ENCODE peak calls at places on chromosomes 16 and 17, in eight cellular contexts. One of them, this sample, is unnamed.

GRCh38 chr17:78341559-78342437 is 18.1 kb downstream of the SOCS3 start:
- DNase-seq in tibial nerve: no peak
- DNase-seq in H9: peak; percentile 72
- DNase-seq in heart left ventricle: peak; percentile 88
- DNase-seq in body of pancreas: peak; percentile 85
- DNase-seq in HepG2: no peak
- DNase-seq in neural progenitor cell: peak; percentile 90
- DNase-seq in esophagus squamous epithelium: no peak
- DNase-seq in this sample: no peak

GRCh38 chr16:86824751-86825310 is 246.5 kb downstream of the FOXL1 start:
- DNase-seq in heart left ventricle: no peak
- DNase-seq in body of pancreas: no peak
- DNase-seq in tibial nerve: no peak
- DNase-seq in HepG2: no peak
- DNase-seq in esophagus squamous epithelium: no peak
- DNase-seq in neural progenitor cell: no peak
- DNase-seq in H9: peak; percentile 60
- DNase-seq in this sample: no peak

GRCh38 chr16:12999368-12999767 is 98.0 kb downstream of the SHISA9 start:
- DNase-seq in H9: no peak
- DNase-seq in esophagus squamous epithelium: no peak
- DNase-seq in HepG2: no peak
- DNase-seq in tibial nerve: no peak
- DNase-seq in body of pancreas: no peak
- DNase-seq in neural progenitor cell: no peak
- DNase-seq in heart left ventricle: no peak
- DNase-seq in this sample: no peak

GRCh38 chr16:47604306-47604705 is 143.2 kb downstream of the PHKB start:
- DNase-seq in neural progenitor cell: no peak
- DNase-seq in heart left ventricle: no peak
- DNase-seq in H9: no peak
- DNase-seq in tibial nerve: no peak
- DNase-seq in esophagus squamous epithelium: no peak
- DNase-seq in body of pancreas: no peak
- DNase-seq in HepG2: no peak
- DNase-seq in this sample: no peak

GRCh38 chr16:57299719-57300386 is 15.4 kb upstream of the PLLP start:
- DNase-seq in neural progenitor cell: peak; percentile 94
- DNase-seq in H9: peak; percentile 93
- DNase-seq in esophagus squamous epithelium: peak; percentile 29
- DNase-seq in body of pancreas: peak; percentile 89
- DNase-seq in HepG2: peak; percentile 97
- DNase-seq in heart left ventricle: peak; percentile 90
- DNase-seq in tibial nerve: peak; percentile 93
- DNase-seq in this sample: peak; percentile 79

GRCh38 chr16:5036228-5037156 is 2.8 kb upstream of the NAGPA start:
- DNase-seq in H9: peak; percentile 81
- DNase-seq in heart left ventricle: no peak
- DNase-seq in HepG2: peak; percentile 74
- DNase-seq in body of pancreas: peak; percentile 24
- DNase-seq in tibial nerve: no peak
- DNase-seq in neural progenitor cell: no peak
- DNase-seq in esophagus squamous epithelium: no peak
- DNase-seq in this sample: no peak

GRCh38 chr16:84032458-84033178 is 10.0 kb downstream of the SLC38A8 start:
- DNase-seq in tibial nerve: no peak
- DNase-seq in neural progenitor cell: peak; percentile 89
- DNase-seq in heart left ventricle: no peak
- DNase-seq in H9: no peak
- DNase-seq in body of pancreas: no peak
- DNase-seq in esophagus squamous epithelium: no peak
- DNase-seq in HepG2: no peak
- DNase-seq in this sample: no peak

GRCh38 chr17:38325221-38325851 is 18.4 kb downstream of the GPR179 start:
- DNase-seq in neural progenitor cell: peak; percentile 50
- DNase-seq in tibial nerve: no peak
- DNase-seq in H9: peak; percentile 45
- DNase-seq in esophagus squamous epithelium: no peak
- DNase-seq in body of pancreas: no peak
- DNase-seq in heart left ventricle: no peak
- DNase-seq in HepG2: no peak
- DNase-seq in this sample: no peak

GRCh38 chr16:67666032-67666537 is 465 bp downstream of the ENKD1 start:
- DNase-seq in HepG2: peak; percentile 54
- DNase-seq in body of pancreas: peak; percentile 70
- DNase-seq in tibial nerve: no peak
- DNase-seq in neural progenitor cell: peak; percentile 79
- DNase-seq in esophagus squamous epithelium: no peak
- DNase-seq in H9: peak; percentile 59
- DNase-seq in heart left ventricle: no peak
- DNase-seq in this sample: no peak

GRCh38 chr17:46011711-46012505 is 12.9 kb downstream of the STH start:
- DNase-seq in H9: peak; percentile 71
- DNase-seq in esophagus squamous epithelium: no peak
- DNase-seq in body of pancreas: no peak
- DNase-seq in heart left ventricle: no peak
- DNase-seq in HepG2: no peak
- DNase-seq in tibial nerve: no peak
- DNase-seq in neural progenitor cell: no peak
- DNase-seq in this sample: no peak

GRCh38 chr16:81642943-81643342 is 136.1 kb upstream of the PLCG2 start:
- DNase-seq in neural progenitor cell: no peak
- DNase-seq in heart left ventricle: no peak
- DNase-seq in body of pancreas: no peak
- DNase-seq in HepG2: no peak
- DNase-seq in tibial nerve: no peak
- DNase-seq in H9: no peak
- DNase-seq in esophagus squamous epithelium: no peak
- DNase-seq in this sample: no peak

GRCh38 chr16:51881731-51882130 is 665.2 kb downstream of the TOX3 start:
- DNase-seq in esophagus squamous epithelium: no peak
- DNase-seq in neural progenitor cell: no peak
- DNase-seq in heart left ventricle: no peak
- DNase-seq in H9: no peak
- DNase-seq in body of pancreas: no peak
- DNase-seq in tibial nerve: no peak
- DNase-seq in HepG2: no peak
- DNase-seq in this sample: no peak

GRCh38 chr17:2090210-2090641 is 35.3 kb downstream of the HIC1 start:
- DNase-seq in HepG2: no peak
- DNase-seq in esophagus squamous epithelium: no peak
- DNase-seq in neural progenitor cell: no peak
- DNase-seq in H9: no peak
- DNase-seq in body of pancreas: no peak
- DNase-seq in heart left ventricle: no peak
- DNase-seq in tibial nerve: no peak
- DNase-seq in this sample: no peak

GRCh38 chr17:2092253-2092652 is 37.4 kb downstream of the HIC1 start:
- DNase-seq in esophagus squamous epithelium: no peak
- DNase-seq in HepG2: no peak
- DNase-seq in body of pancreas: no peak
- DNase-seq in heart left ventricle: no peak
- DNase-seq in H9: peak; percentile 59
- DNase-seq in neural progenitor cell: no peak
- DNase-seq in tibial nerve: no peak
- DNase-seq in this sample: no peak

GRCh38 chr17:2089021-2089422 is 34.1 kb downstream of the HIC1 start:
- DNase-seq in H9: no peak
- DNase-seq in esophagus squamous epithelium: no peak
- DNase-seq in HepG2: no peak
- DNase-seq in body of pancreas: no peak
- DNase-seq in heart left ventricle: no peak
- DNase-seq in tibial nerve: no peak
- DNase-seq in neural progenitor cell: no peak
- DNase-seq in this sample: no peak

GRCh38 chr17:2093349-2093748 is 38.4 kb downstream of the HIC1 start:
- DNase-seq in HepG2: no peak
- DNase-seq in H9: no peak
- DNase-seq in heart left ventricle: no peak
- DNase-seq in body of pancreas: peak; percentile 57
- DNase-seq in esophagus squamous epithelium: no peak
- DNase-seq in tibial nerve: no peak
- DNase-seq in neural progenitor cell: no peak
- DNase-seq in this sample: no peak

DNA sequence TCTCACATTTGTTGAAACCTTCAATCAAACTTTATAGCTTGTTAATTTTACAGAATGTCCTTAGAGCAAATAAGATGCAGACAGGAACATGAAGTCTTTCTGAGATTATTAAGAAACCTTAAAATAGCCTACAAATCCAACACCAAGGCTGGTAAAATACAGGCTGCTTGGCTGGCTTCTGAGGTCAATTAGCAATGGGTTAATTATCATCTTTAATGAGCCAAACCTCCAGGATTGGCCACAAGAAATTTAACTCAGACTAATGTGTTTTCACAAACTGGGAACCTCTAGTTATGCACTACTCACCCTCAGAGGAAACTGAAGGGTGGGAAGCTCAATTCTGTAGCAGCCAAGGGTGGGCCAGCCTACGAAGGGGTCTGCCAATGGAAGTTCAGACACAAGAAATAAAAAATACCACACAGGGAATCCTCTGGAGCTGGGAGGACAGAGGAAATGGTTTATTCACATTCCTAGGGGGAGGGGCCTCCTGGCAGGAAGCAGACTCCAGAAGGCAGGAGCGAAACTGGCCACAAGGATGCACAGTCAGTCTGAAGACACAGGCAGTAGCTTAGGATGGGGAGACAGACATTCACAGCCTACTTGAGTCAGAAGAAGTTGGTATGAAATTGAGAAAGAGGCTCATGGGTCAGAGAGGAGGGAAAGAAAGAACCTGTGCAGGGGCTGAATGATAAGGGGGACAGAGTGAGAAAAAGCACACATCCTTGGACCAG is 36.1 kb downstream of the HIC1 start:
- DNase-seq in heart left ventricle: peak; percentile 81
- DNase-seq in body of pancreas: no peak
- DNase-seq in H9: peak; percentile 81
- DNase-seq in neural progenitor cell: peak; percentile 74
- DNase-seq in HepG2: no peak
- DNase-seq in tibial nerve: peak; percentile 75
- DNase-seq in esophagus squamous epithelium: no peak
- DNase-seq in this sample: no peak
- TF ChIP-seq CTCF in heart left ventricle: peak; percentile 30
- TF ChIP-seq CTCF in body of pancreas: no peak
- TF ChIP-seq CTCF in H9: peak; percentile 39
- TF ChIP-seq CTCF in neural progenitor cell: peak; percentile 23
- TF ChIP-seq CTCF in HepG2: no peak
- TF ChIP-seq CTCF in tibial nerve: peak; percentile 46
- TF ChIP-seq CTCF in esophagus squamous epithelium: peak; percentile 32
- TF ChIP-seq CTCF in this sample: no peak

DNA sequence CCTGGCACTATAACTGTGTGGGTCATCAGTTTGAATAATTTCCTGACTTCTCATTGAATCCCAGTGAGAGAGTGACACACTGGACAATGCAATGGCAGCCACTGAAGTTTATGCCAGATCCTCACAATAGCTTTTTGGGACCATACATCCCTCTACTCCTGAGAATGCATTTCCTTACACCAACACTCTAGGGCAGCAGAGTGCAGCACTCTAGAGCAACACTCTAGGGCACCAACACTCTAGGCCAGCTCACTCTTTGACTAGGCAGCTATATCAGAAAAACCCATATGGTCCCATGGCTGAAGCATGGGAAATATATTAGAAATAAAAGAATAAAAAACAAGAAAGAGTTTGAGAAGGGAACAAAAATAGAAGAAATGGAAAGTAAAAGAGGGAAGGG is 309.2 kb downstream of the MAP2K6 start:
- DNase-seq in HepG2: no peak
- DNase-seq in esophagus squamous epithelium: no peak
- DNase-seq in tibial nerve: no peak
- DNase-seq in H9: no peak
- DNase-seq in neural progenitor cell: peak; percentile 7
- DNase-seq in heart left ventricle: no peak
- DNase-seq in body of pancreas: no peak
- DNase-seq in this sample: no peak
- TF ChIP-seq CTCF in HepG2: no peak
- TF ChIP-seq CTCF in esophagus squamous epithelium: peak; percentile 46
- TF ChIP-seq CTCF in tibial nerve: no peak
- TF ChIP-seq CTCF in H9: peak; percentile 47
- TF ChIP-seq CTCF in neural progenitor cell: peak; percentile 34
- TF ChIP-seq CTCF in heart left ventricle: no peak
- TF ChIP-seq CTCF in body of pancreas: no peak
- TF ChIP-seq CTCF in this sample: no peak

DNA sequence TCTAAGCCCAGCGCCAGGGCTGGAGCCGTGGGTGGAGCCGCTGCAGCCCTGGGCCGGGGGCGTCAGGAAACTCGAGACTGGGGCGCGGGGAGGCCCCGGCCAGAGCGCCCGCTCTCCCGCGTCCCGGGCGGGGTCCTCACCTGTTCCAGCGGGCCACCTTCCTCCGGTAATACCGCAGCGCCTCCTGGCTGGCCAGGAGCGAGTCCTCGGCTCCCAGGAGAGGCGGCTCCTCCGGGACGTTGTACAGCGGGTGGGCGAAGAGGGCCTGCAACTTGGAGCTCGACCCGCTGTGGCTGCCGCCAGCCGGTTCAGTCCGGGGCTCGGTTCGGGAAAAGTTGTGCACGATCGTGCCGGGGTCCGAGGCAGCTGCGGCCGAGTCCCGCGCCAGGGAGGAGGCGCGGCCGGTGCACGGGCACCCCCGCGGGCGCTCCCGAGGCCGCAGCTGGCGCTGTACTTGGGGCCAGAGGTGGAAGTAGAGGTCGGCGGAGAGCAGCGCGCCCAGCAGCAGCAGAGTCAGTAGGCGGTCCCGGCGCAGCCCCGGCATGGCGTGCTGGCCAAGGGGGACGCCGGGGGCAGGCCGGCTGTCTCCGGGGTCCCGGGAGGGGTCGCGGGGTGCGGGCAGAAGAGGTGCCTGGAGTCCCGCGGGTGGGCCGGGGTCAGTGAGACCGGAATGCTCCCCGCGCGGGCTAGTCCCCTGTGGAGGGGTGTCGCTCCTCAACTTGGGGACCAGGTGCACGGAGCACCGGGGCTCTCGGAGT is 865 bp downstream of the FAM20A start:
- DNase-seq in body of pancreas: peak; percentile 50
- DNase-seq in neural progenitor cell: peak; percentile 75
- DNase-seq in heart left ventricle: peak; percentile 39
- DNase-seq in esophagus squamous epithelium: no peak
- DNase-seq in H9: peak; percentile 88
- DNase-seq in HepG2: peak; percentile 59
- DNase-seq in tibial nerve: no peak
- DNase-seq in this sample: no peak
- TF ChIP-seq CTCF in body of pancreas: peak; percentile 24
- TF ChIP-seq CTCF in neural progenitor cell: peak; percentile 46
- TF ChIP-seq CTCF in heart left ventricle: peak; percentile 34
- TF ChIP-seq CTCF in esophagus squamous epithelium: peak; percentile 66
- TF ChIP-seq CTCF in H9: peak; percentile 60
- TF ChIP-seq CTCF in HepG2: peak; percentile 92
- TF ChIP-seq CTCF in tibial nerve: no peak
- TF ChIP-seq CTCF in this sample: no peak

DNA sequence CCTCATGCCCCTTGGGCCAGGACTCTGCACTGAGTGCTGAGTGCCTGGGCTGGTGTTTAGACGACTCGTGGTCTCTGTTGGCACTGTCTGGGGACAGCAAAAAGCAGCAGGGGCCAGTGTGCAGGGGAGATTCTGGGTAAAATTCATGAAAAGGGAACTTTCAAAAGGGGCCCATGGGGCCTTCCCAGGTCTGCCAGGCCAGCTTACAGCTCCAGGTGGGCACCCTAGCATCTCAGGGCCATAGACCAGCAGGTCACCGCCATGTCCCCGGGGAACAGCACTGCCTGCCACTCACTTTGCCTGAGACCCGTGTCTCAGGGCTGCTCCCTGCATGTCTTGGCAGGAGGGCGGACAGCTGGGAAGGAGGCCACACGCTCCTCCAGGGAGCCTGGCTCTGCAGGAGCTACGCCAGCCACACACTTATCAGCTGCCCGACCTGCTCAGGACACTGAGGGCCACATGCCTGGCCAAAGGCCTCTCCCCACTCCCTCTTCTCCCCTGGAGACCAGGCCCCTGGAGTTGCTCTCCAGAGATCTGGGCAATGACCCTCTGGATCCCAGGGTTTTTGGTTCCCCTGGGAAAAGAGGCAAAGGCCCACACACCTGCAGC is 8.8 kb upstream of the FASN start:
- DNase-seq in heart left ventricle: no peak
- DNase-seq in H9: no peak
- DNase-seq in body of pancreas: peak; percentile 42
- DNase-seq in neural progenitor cell: no peak
- DNase-seq in HepG2: no peak
- DNase-seq in esophagus squamous epithelium: no peak
- DNase-seq in tibial nerve: no peak
- DNase-seq in this sample: no peak
- TF ChIP-seq CTCF in heart left ventricle: no peak
- TF ChIP-seq CTCF in H9: no peak
- TF ChIP-seq CTCF in body of pancreas: no peak
- TF ChIP-seq CTCF in neural progenitor cell: no peak
- TF ChIP-seq CTCF in HepG2: no peak
- TF ChIP-seq CTCF in esophagus squamous epithelium: no peak
- TF ChIP-seq CTCF in tibial nerve: no peak
- TF ChIP-seq CTCF in this sample: no peak

This sample was measured in omental fat pad.